ENCODE peak calls at places on chromosome 2, in nine cellular contexts. A, B, O, E, U, R, X, D and I are unnamed samples.

GRCh38 chr2:191927319-191927867 is 80.5 kb upstream of the CAVIN2 start:
- DNase-seq in A (no peak), B (peak; percentile 59), O (no peak), E (no peak), U (no peak), R (peak; percentile 79), X (peak; percentile 43), D (no peak), I (peak; percentile 100)

GRCh38 chr2:8606649-8607550 is 75.0 kb upstream of the ID2 start:
- DNase-seq in A (no peak), B (no peak), O (no peak), E (no peak), U (no peak), R (no peak), X (peak; percentile 33), D (no peak), I (no peak)

GRCh38 chr2:161171595-161171929 is 11.3 kb downstream of the TANK start:
- DNase-seq in A (no peak), B (no peak), O (no peak), E (no peak), U (no peak), R (no peak), X (no peak), D (no peak), I (no peak)

GRCh38 chr2:143778981-143779380 is 649.8 kb downstream of the ARHGAP15 start:
- DNase-seq in A (no peak), B (no peak), O (no peak), E (no peak), U (no peak), R (no peak), X (peak; percentile 86), D (no peak), I (peak; percentile 74)

GRCh38 chr2:152548111-152548875 is 169.0 kb downstream of the PRPF40A start:
- DNase-seq in A (no peak), B (no peak), O (no peak), E (no peak), U (no peak), R (no peak), X (no peak), D (no peak), I (no peak)

GRCh38 chr2:44578401-44579135 is 216.8 kb downstream of the CAMKMT start:
- DNase-seq in A (no peak), B (peak; percentile 88), O (no peak), E (no peak), U (no peak), R (no peak), X (no peak), D (peak; percentile 60), I (peak; percentile 84)

GRCh38 chr2:31324000-31324633 is 90.2 kb downstream of the EHD3 start:
- DNase-seq in A (no peak), B (no peak), O (no peak), E (no peak), U (no peak), R (no peak), X (no peak), D (peak; percentile 49), I (peak; percentile 65)

GRCh38 chr2:23452853-23453420 is 68.0 kb downstream of the KLHL29 start:
- DNase-seq in A (peak; percentile 17), B (no peak), O (no peak), E (no peak), U (no peak), R (no peak), X (no peak), D (peak; percentile 40), I (no peak)

GRCh38 chr2:98140210-98140609 is 53.2 kb downstream of the VWA3B start:
- DNase-seq in A (no peak), B (no peak), O (peak; percentile 82), E (peak; percentile 61), U (no peak), R (no peak), X (peak; percentile 12), D (no peak), I (no peak)

GRCh38 chr2:75559633-75560021 is 1.1 kb downstream of the EVA1A start:
- DNase-seq in A (no peak), B (no peak), O (no peak), E (no peak), U (no peak), R (no peak), X (no peak), D (no peak), I (no peak)

GRCh38 chr2:237465515-237466227 is 21.4 kb upstream of the MLPH start:
- DNase-seq in A (no peak), B (peak; percentile 84), O (no peak), E (no peak), U (no peak), R (peak; percentile 61), X (no peak), D (no peak), I (peak; percentile 84)

GRCh38 chr2:195710407-195710806 is 53.4 kb downstream of the SLC39A10 start:
- DNase-seq in A (no peak), B (peak; percentile 2), O (no peak), E (no peak), U (no peak), R (no peak), X (no peak), D (no peak), I (peak; percentile 37)

GRCh38 chr2:45691600-45691999 is 40.1 kb downstream of the PRKCE start:
- DNase-seq in A (no peak), B (no peak), O (no peak), E (no peak), U (no peak), R (no peak), X (no peak), D (no peak), I (no peak)

GRCh38 chr2:23803965-23804542 is 122.9 kb downstream of the ATAD2B start:
- DNase-seq in A (no peak), B (peak; percentile 76), O (no peak), E (peak; percentile 55), U (no peak), R (no peak), X (peak; percentile 73), D (no peak), I (peak; percentile 18)

GRCh38 chr2:149399934-149400615 is 69.7 kb downstream of the LYPD6 start:
- DNase-seq in A (no peak), B (no peak), O (no peak), E (no peak), U (no peak), R (no peak), X (no peak), D (no peak), I (no peak)

GRCh38 chr2:20419007-20419576 is 27.8 kb upstream of the RHOB start:
- DNase-seq in A (no peak), B (no peak), O (no peak), E (no peak), U (no peak), R (no peak), X (no peak), D (no peak), I (peak; percentile 61)

GRCh38 chr2:179861777-179862117 is 335 bp upstream of the ZNF385B start:
- DNase-seq in A (no peak), B (no peak), O (no peak), E (no peak), U (no peak), R (no peak), X (no peak), D (peak; percentile 8), I (no peak)

GRCh38 chr2:172461591-172462392 is 34.4 kb downstream of the ITGA6 start:
- DNase-seq in A (peak; percentile 59), B (no peak), O (peak; percentile 89), E (peak; percentile 73), U (peak; percentile 32), R (no peak), X (peak; percentile 95), D (peak; percentile 52), I (no peak)

GRCh38 chr2:86319700-86320369 is 17.6 kb downstream of the REEP1 start:
- DNase-seq in A (no peak), B (no peak), O (no peak), E (no peak), U (no peak), R (no peak), X (no peak), D (no peak), I (no peak)